ENCODE peak calls at places on chromosomes 2 and 18, in ten cellular contexts. Y, G, U, S, Z, V, N, R, D and O are unnamed samples. For H3K27me3, the result is how much of the 10 kb centered on the place peaks cover.

GRCh38 chr2:20049631-20050030 is 1.8 kb downstream of the LAPTM4A start:
- DNase-seq in G (no peak), U (no peak), Y (no peak), Z (no peak), R (no peak), D (no peak), N (peak), S (no peak), V (no peak), O (no peak)

GRCh38 chr2:64143154-64144056 is 815 bp downstream of the PELI1 start:
- DNase-seq in N (peak), G (no peak), D (peak), S (no peak), Y (peak), U (no peak), Z (no peak), V (peak), R (no peak), O (peak)

GRCh38 chr2:112962308-112963175 is 15.3 kb upstream of the IL36G start:
- DNase-seq in N (no peak), R (no peak), U (no peak), Z (no peak), G (no peak), Y (no peak), S (no peak), D (no peak), V (no peak), O (no peak)

GRCh38 chr2:88116669-88117432 is 11.0 kb downstream of the FABP1 start:
- DNase-seq in N (no peak), U (no peak), V (no peak), Z (no peak), G (no peak), D (no peak), S (peak), Y (no peak), R (no peak), O (peak)

GRCh38 chr2:84482588-84482987 is 23.5 kb upstream of the SUCLG1 start:
- DNase-seq in U (no peak), S (no peak), D (no peak), G (no peak), R (no peak), N (no peak), Z (no peak), Y (no peak), V (no peak), O (no peak)

GRCh38 chr2:105369777-105370690 is 28.8 kb downstream of the FHL2 start:
- DNase-seq in V (peak), Z (peak), G (peak), N (peak), R (no peak), U (peak), Y (peak), S (peak), D (peak), O (peak)

GRCh38 chr2:236345081-236345714 is 81.0 kb upstream of the ASB18 start:
- DNase-seq in N (no peak), G (no peak), U (no peak), Y (no peak), Z (no peak), D (no peak), S (no peak), R (no peak), V (no peak), O (no peak)

GRCh38 chr18:54775686-54776085 is 52.6 kb upstream of the RAB27B start:
- DNase-seq in S (no peak), R (peak), V (no peak), N (no peak), G (no peak), Z (no peak), Y (no peak), U (peak), D (no peak), O (no peak)

GRCh38 chr2:18265614-18266013 is 294.8 kb downstream of the RDH14 start:
- DNase-seq in D (no peak), N (no peak), U (no peak), R (no peak), Z (no peak), G (no peak), V (no peak), Y (no peak), S (no peak), O (no peak)

GRCh38 chr2:18268400-18268799 is 292.1 kb downstream of the RDH14 start:
- DNase-seq in D (no peak), U (no peak), V (no peak), R (no peak), Y (no peak), G (no peak), N (no peak), S (no peak), Z (no peak), O (no peak)

GRCh38 chr2:18267501-18267900 is 293.0 kb downstream of the RDH14 start:
- DNase-seq in G (no peak), S (no peak), R (peak), Y (no peak), N (no peak), Z (no peak), V (no peak), U (no peak), D (no peak), O (no peak)

GRCh38 chr2:18262601-18263000 is 297.9 kb downstream of the RDH14 start:
- DNase-seq in N (peak), G (no peak), R (no peak), Z (no peak), S (no peak), Y (no peak), U (no peak), V (no peak), D (no peak), O (no peak)

DNA sequence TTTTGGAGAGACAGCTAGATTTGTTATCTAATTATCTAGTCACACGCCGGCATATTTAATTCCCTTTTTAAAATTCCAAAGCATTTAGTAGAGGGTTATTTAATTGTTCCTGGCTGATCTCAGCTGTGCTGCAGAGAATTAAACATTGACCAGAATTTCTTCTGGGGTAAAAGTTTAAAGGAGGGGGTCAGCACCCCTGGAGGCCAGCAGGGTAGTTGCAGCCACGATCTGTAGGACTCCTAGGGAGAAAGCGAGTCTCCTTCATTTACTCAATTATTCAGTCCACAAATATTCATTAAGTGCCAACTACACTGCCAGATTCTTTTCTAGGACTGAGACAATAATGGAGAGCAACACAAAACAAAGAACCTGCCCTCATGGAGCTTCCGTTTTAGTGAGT is 294.3 kb downstream of the RDH14 start:
- DNase-seq in Y (no peak), G (no peak), S (no peak), V (no peak), N (no peak), U (no peak), R (no peak), Z (no peak), D (no peak), O (no peak)
- TF ChIP-seq CTCF in Y (no peak), G (no peak), S (no peak), V (no peak), N (peak), U (no peak), R (peak), Z (no peak), D (no peak), O (peak)

GRCh38 chr2:27170569-27171337 is 21.9 kb downstream of the TCF23 start:
- DNase-seq in R (no peak), G (no peak), U (no peak), D (no peak), N (no peak), Y (no peak), Z (no peak), V (no peak), S (no peak), O (no peak)
- H3K27me3 ChIP-seq in R (under half), G (under half), U (under half), D (under half), N (under half), Y (under half), Z (under half), V (under half), S (under half), O (under half)

GRCh38 chr2:146317959-146318358 is 1526.9 kb upstream of the ACVR2A start:
- DNase-seq in G (no peak), S (no peak), V (no peak), D (no peak), Z (no peak), R (no peak), Y (no peak), U (no peak), N (peak), O (no peak)

DNA sequence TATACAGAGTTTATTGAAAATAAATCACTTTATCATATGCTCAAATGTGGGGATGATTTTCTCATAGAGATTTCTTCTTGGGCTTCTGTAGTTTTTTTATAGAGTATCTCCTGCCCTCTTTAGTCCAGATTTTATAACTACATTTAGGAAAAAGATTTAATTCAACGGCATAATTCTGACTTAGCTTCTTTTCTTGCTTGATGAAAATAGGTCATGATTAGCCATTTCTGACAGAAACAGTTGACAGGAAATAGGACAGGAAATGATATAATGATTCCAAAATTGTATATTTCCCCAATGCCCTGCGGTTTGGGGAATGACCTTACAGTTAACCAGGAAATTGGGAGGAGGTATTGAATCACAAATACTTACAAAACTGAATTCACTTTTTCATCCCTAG is 1531.9 kb upstream of the ACVR2A start:
- DNase-seq in Y (no peak), S (no peak), G (no peak), D (no peak), R (no peak), V (no peak), Z (no peak), U (no peak), N (peak), O (no peak)
- TF ChIP-seq CTCF in Y (no peak), S (peak), G (no peak), D (peak), R (peak), V (peak), Z (peak), U (no peak), N (peak), O (peak)

GRCh38 chr2:161416294-161416632 is at the start of gene TBR1:
- DNase-seq in Y (no peak), G (no peak), D (no peak), R (no peak), U (no peak), V (no peak), S (no peak), Z (no peak), N (no peak), O (peak)
- H3K27me3 ChIP-seq in Y (half or more), G (under half), D (under half), R (half or more), U (half or more), V (half or more), S (under half), Z (half or more), N (under half), O (half or more)

GRCh38 chr2:172708247-172708646 is 27.4 kb upstream of the RAPGEF4 start:
- DNase-seq in G (no peak), D (no peak), N (no peak), S (no peak), Z (no peak), R (no peak), V (no peak), U (no peak), Y (no peak), O (no peak)

GRCh38 chr2:172712251-172712650 is 23.4 kb upstream of the RAPGEF4 start:
- DNase-seq in D (no peak), G (no peak), R (no peak), Y (no peak), V (peak), U (no peak), Z (no peak), N (no peak), S (no peak), O (no peak)

GRCh38 chr2:172711110-172711509 is 24.5 kb upstream of the RAPGEF4 start:
- DNase-seq in Y (no peak), R (no peak), N (no peak), Z (no peak), U (no peak), D (no peak), S (no peak), V (no peak), G (no peak), O (no peak)

GRCh38 chr2:172709566-172710291 is 25.9 kb upstream of the RAPGEF4 start:
- DNase-seq in D (no peak), U (no peak), G (no peak), Y (no peak), Z (no peak), V (no peak), S (no peak), N (no peak), R (no peak), O (no peak)

GRCh38 chr2:172710584-172711024 is 25.0 kb upstream of the RAPGEF4 start:
- DNase-seq in N (peak), R (peak), U (no peak), S (no peak), Y (peak), V (no peak), Z (no peak), G (no peak), D (no peak), O (peak)
- TF ChIP-seq CTCF in N (peak), R (peak), U (no peak), S (peak), Y (peak), V (peak), Z (peak), G (peak), D (peak), O (peak)

GRCh38 chr2:218986148-218986761 is 1.3 kb upstream of the FEV start:
- DNase-seq in N (no peak), S (no peak), U (no peak), Y (no peak), D (no peak), G (no peak), V (no peak), Z (no peak), R (no peak), O (no peak)

GRCh38 chr2:218990612-218991011 is 2.6 kb downstream of the CRYBA2 start:
- DNase-seq in N (no peak), D (no peak), U (no peak), Z (no peak), V (no peak), Y (no peak), S (no peak), R (no peak), G (no peak), O (no peak)

GRCh38 chr2:218988164-218988563 is 3.2 kb upstream of the FEV start:
- DNase-seq in N (no peak), G (no peak), U (no peak), S (no peak), R (no peak), D (no peak), Z (no peak), V (no peak), Y (no peak), O (no peak)

GRCh38 chr2:218990052-218990451 is 3.2 kb downstream of the CRYBA2 start:
- DNase-seq in G (no peak), Y (no peak), Z (no peak), U (no peak), R (no peak), S (no peak), V (no peak), D (no peak), N (no peak), O (no peak)

DNA sequence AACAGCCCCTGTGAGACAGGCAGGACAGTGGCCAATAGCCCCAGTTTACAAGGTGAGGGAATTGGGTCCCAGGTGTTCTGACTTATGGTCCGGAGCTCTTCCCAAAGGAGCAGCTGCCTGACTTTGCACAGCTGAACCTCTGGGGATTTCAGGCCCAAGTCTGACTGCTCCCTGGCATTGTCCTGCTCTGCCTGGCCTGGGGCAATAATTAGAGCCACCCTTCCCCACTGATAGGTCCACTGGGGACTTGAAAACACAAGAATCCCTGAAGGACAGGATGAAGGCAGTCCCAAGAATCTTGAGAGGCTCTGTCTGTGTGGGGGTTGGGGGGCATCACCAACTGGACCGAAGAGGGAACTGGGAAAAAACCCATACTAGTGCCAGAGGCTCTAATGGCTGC is 3.7 kb upstream of the FEV start:
- DNase-seq in S (no peak), V (no peak), D (no peak), G (no peak), Z (no peak), N (no peak), Y (no peak), R (no peak), U (no peak), O (no peak)
- H3K27me3 ChIP-seq in S (under half), V (half or more), D (half or more), G (half or more), Z (half or more), N (half or more), Y (half or more), R (half or more), U (half or more), O (half or more)

GRCh38 chr18:9760641-9761040 is 52.5 kb downstream of the RAB31 start:
- DNase-seq in S (no peak), G (no peak), Y (no peak), V (no peak), R (no peak), D (no peak), Z (no peak), U (no peak), N (no peak), O (peak)
- TF ChIP-seq CTCF in S (no peak), G (no peak), Y (no peak), V (no peak), R (no peak), D (no peak), Z (no peak), U (no peak), N (no peak), O (no peak)

DNA sequence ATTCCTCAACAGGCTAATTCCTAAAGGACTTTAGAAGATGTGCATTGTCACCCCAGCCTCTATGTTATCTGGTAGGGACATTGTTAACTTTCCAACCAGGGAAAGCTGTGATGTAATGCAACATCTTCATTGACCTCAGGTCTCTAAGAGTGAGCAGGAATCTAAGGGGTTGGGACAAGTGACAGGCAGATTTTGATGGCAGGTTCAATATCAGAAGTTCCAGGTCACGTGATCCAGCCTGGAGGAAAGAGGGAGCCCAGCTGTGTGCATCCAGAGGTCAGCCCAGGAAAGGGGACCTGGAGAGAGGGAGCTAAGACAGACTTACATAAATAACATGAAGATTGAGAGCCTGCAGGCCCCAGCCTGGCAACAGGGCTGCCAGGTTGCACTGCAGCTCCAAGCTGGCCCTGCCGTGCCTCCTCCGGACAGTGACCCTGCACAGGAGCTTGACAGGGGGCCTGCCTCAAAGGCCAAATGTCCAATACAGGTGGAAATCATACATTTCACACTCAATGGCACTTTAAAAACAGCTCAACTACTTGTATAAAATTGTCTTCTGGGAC is 262.2 kb upstream of the MGAT5 start:
- DNase-seq in V (no peak), N (no peak), D (no peak), Y (no peak), S (no peak), U (no peak), R (no peak), G (no peak), Z (no peak), O (no peak)
- H3K27me3 ChIP-seq in V (under half), N (under half), D (under half), Y (under half), S (under half), U (under half), R (under half), G (under half), Z (under half), O (under half)

DNA sequence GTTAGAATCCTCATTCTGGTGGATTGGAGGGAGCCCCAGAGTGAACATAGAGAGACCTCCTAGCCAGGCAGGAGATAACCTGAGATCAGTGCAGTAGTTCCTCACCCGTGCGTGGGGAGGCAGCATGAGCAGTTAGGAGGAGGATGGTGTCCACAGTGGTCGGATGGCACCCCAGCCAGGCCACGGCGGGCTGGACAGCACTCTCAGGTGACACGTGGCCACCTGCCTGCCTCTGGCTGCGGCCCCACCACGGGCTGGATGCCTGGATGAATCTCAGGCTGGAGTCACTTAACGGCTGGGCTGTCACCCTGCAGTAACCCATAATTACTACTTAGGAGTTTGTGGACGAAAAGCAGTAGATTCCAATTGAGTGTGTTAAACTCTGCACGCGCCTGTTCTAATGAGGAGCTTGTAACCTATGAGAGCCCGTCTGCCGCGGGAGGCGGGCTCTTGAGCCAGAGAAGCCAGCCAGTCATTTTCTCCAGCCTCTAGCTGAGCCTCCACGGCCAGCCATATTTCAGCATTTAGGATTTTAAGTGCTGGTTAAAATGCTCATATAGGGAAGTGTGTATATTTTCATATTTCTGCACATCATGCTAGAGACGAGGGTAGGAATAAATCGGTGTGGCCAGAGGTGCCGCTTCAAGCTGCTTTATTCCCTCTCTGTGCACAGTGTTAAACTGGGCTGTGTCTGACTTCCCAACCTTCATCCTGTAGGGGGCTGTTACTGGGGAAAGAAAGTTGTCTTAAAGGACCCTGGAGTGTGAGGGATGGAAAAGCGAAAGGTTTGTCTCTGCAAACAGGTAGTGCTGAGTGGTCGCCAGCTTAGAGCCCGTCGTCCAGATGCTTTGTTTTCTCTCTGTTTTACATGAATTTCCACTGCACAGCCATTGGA is 144.0 kb downstream of the GLI2 start:
- DNase-seq in D (no peak), U (no peak), S (no peak), G (no peak), Y (peak), R (no peak), Z (peak), V (no peak), N (peak), O (no peak)
- TF ChIP-seq CTCF in D (no peak), U (no peak), S (no peak), G (no peak), Y (no peak), R (peak), Z (no peak), V (no peak), N (no peak), O (peak)

DNA sequence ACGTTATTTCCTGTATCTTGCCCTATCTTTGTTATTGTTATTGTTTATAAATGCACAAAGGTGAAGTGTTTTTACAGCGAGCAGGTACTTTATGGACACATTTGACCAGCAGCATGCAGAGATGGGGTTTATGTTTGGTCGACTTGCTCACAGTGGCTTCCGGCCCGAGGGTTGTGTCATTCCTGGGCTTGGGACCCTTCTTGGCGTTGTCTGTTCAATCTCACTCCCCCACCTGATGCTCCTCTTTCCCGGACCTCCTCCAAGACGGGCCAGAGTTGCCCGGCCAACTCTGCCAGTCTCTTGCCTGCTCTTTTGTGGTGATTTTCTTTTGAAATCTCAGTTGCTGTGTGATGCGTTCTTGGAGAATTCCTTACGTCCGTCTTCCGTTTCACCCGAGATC is 153.9 kb downstream of the TWIST2 start:
- DNase-seq in S (no peak), Y (no peak), V (no peak), D (no peak), G (peak), U (no peak), R (no peak), N (no peak), Z (no peak), O (no peak)
- H3K27me3 ChIP-seq in S (under half), Y (under half), V (under half), D (under half), G (under half), U (under half), R (under half), N (under half), Z (under half), O (under half)